ENCODE peak calls at places on chromosomes 6 and 20, in five cellular contexts. M is breast epithelium, Y is A549, G is ovary, L is gastrocnemius medialis. C is an unnamed sample.

GRCh38 chr6:17584241-17584803 is 15.8 kb upstream of the FAM8A1 start:
- DNase-seq in M (no peak), Y (peak; percentile 68), G (no peak), L (no peak), C (no peak)

GRCh38 chr20:63696311-63696627 is 183 bp upstream of the TNFRSF6B start:
- DNase-seq in L (no peak), Y (no peak), M (no peak), G (no peak), C (no peak)

GRCh38 chr6:14207493-14207892 is 89.9 kb downstream of the CD83 start:
- DNase-seq in M (no peak), L (no peak), Y (peak; percentile 46), G (no peak), C (no peak)

GRCh38 chr6:15398657-15399287 is 152.9 kb downstream of the JARID2 start:
- DNase-seq in G (no peak), L (no peak), Y (no peak), M (no peak), C (no peak)

GRCh38 chr6:45436544-45437440 is 59.1 kb upstream of the SUPT3H start:
- DNase-seq in G (no peak), L (no peak), Y (no peak), M (no peak), C (no peak)

GRCh38 chr6:96853083-96853482 is 15.8 kb upstream of the GPR63 start:
- DNase-seq in L (no peak), M (no peak), G (no peak), Y (no peak), C (no peak)

GRCh38 chr20:44780226-44780625 is 30.1 kb downstream of the RIMS4 start:
- DNase-seq in G (peak; percentile 69), M (no peak), L (no peak), Y (peak; percentile 44), C (no peak)

GRCh38 chr20:49303211-49303610 is 25.4 kb upstream of the ZNFX1 start:
- DNase-seq in L (no peak), Y (no peak), M (no peak), G (no peak), C (no peak)

GRCh38 chr6:53492860-53493634 is 51.9 kb downstream of the GCLC start:
- DNase-seq in M (no peak), L (peak; percentile 24), Y (peak; percentile 74), G (no peak), C (no peak)

GRCh38 chr6:27617700-27618689 is 145.1 kb upstream of the ZNF184 start:
- DNase-seq in Y (peak; percentile 78), M (no peak), L (no peak), G (no peak), C (no peak)

GRCh38 chr6:15101130-15101529 is 144.7 kb upstream of the JARID2 start:
- DNase-seq in L (no peak), M (no peak), G (no peak), Y (no peak), C (no peak)

GRCh38 chr6:159184559-159184958 is 15.4 kb downstream of the FNDC1 start:
- DNase-seq in G (no peak), M (no peak), L (no peak), Y (no peak), C (no peak)

GRCh38 chr6:2793491-2794151 is 28.4 kb downstream of the WRNIP1 start:
- DNase-seq in G (no peak), Y (no peak), M (no peak), L (peak; percentile 77), C (peak; percentile 41)

GRCh38 chr6:124480021-124480430 is 482.2 kb upstream of the RNF217 start:
- DNase-seq in L (no peak), Y (no peak), G (no peak), M (no peak), C (no peak)

GRCh38 chr6:39114395-39114706 is 635 bp downstream of the SAYSD1 start:
- DNase-seq in L (no peak), M (no peak), Y (no peak), G (no peak), C (no peak)

GRCh38 chr6:110341671-110342304 is 16.4 kb downstream of the METTL24 start:
- DNase-seq in Y (peak; percentile 28), M (no peak), L (no peak), G (no peak), C (no peak)

GRCh38 chr6:139126255-139126654 is 8.6 kb upstream of the HECA start:
- DNase-seq in L (peak; percentile 25), G (no peak), M (no peak), Y (no peak), C (no peak)

GRCh38 chr6:159012201-159012600 is 12.2 kb upstream of the RSPH3 start:
- DNase-seq in M (no peak), G (no peak), L (no peak), Y (no peak), C (no peak)

GRCh38 chr20:14838663-14839650 is 501.5 kb upstream of the FLRT3 start:
- DNase-seq in G (no peak), Y (no peak), M (no peak), L (no peak), C (no peak)

GRCh38 chr6:143236151-143236788 is 175.6 kb downstream of the AIG1 start:
- DNase-seq in M (no peak), Y (peak; percentile 1), L (peak; percentile 78), G (no peak), C (no peak)

GRCh38 chr6:106857771-106858652 is 116.5 kb downstream of the CD24 start:
- DNase-seq in M (no peak), G (no peak), Y (no peak), L (no peak), C (no peak)

GRCh38 chr6:167493310-167493709 is 168.4 kb downstream of the TTLL2 start:
- DNase-seq in L (no peak), M (no peak), Y (no peak), G (no peak), C (no peak)

GRCh38 chr6:111559193-111560097 is 46.2 kb downstream of the TRAF3IP2 start:
- DNase-seq in G (no peak), L (peak; percentile 46), M (no peak), Y (no peak), C (no peak)

GRCh38 chr6:166474721-166475565 is 92.2 kb upstream of the MPC1 start:
- DNase-seq in G (peak; percentile 23), L (no peak), Y (no peak), M (no peak), C (no peak)

GRCh38 chr6:95577317-95578105 is at the start of gene MANEA:
- DNase-seq in Y (peak; percentile 79), L (peak; percentile 78), M (peak; percentile 61), G (peak; percentile 91), C (peak; percentile 77)

GRCh38 chr6:95574811-95575210 is 2.5 kb upstream of the MANEA start:
- DNase-seq in Y (no peak), M (no peak), G (no peak), L (no peak), C (no peak)

GRCh38 chr6:95576218-95576617 is 1.1 kb upstream of the MANEA start:
- DNase-seq in L (no peak), G (no peak), Y (no peak), M (no peak), C (no peak)

GRCh38 chr6:95578106-95578410 is 723 bp downstream of the MANEA start:
- DNase-seq in M (no peak), G (no peak), Y (no peak), L (no peak), C (no peak)

DNA sequence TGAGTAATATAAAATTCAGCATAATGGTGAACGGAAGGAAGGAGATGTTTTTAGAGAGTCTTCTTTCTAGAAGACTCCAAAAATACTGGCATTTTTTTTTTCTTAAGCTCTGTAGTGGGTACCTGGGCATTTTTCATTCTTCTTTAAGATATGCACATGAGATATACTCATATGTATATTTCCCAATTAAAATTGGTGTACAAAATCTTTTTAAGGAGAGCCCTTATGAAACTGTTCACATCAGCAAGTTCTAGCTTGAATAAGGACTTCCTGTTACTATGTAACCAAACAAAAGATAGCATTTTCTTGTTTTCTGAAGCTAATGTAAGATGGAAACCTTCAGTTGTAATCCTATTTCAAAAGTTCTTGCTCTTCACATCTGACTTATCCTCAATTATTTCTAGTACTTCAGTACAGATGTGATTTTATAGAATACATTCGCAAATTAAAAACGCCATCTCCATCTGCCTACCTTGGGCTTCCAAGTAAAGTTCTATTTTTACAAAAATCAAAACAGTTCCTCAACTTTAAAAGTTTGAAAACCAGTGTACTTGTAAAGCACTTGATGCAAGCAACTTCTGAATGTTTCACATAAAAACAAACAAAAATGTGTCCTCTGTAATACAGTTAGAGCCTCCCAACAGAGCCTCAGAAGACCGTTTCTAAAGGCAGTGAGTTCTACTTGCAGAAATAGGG is 566 bp upstream of the MANEA start:
- DNase-seq in M (no peak), G (no peak), L (no peak), Y (no peak), C (no peak)
- TF ChIP-seq POLR2A in M (no peak), G (no peak), L (no peak), Y (no peak), C (no peak)

GRCh38 chr6:37175332-37176267 is 5.6 kb downstream of the PIM1 start:
- DNase-seq in Y (no peak), M (no peak), L (no peak), G (peak; percentile 37), C (no peak)
- TF ChIP-seq POLR2A in Y (no peak), M (no peak), L (no peak), G (no peak), C (no peak)

GRCh38 chr20:18362916-18363315 is 74.6 kb downstream of the ZNF133 start:
- DNase-seq in Y (no peak), M (no peak), G (no peak), L (no peak), C (no peak)
- TF ChIP-seq POLR2A in Y (no peak), M (no peak), G (no peak), L (no peak), C (no peak)

GRCh38 chr6:169212436-169212835 is 41.2 kb downstream of the THBS2 start:
- DNase-seq in Y (no peak), G (no peak), L (no peak), M (no peak), C (no peak)

GRCh38 chr6:169211881-169212280 is 41.8 kb downstream of the THBS2 start:
- DNase-seq in G (no peak), Y (no peak), M (no peak), L (no peak), C (no peak)

GRCh38 chr6:169215201-169215661 is 38.4 kb downstream of the THBS2 start:
- DNase-seq in L (no peak), M (no peak), G (peak; percentile 53), Y (no peak), C (no peak)

GRCh38 chr6:169213814-169214520 is 39.7 kb downstream of the THBS2 start:
- DNase-seq in M (no peak), G (peak; percentile 60), L (no peak), Y (no peak), C (no peak)

DNA sequence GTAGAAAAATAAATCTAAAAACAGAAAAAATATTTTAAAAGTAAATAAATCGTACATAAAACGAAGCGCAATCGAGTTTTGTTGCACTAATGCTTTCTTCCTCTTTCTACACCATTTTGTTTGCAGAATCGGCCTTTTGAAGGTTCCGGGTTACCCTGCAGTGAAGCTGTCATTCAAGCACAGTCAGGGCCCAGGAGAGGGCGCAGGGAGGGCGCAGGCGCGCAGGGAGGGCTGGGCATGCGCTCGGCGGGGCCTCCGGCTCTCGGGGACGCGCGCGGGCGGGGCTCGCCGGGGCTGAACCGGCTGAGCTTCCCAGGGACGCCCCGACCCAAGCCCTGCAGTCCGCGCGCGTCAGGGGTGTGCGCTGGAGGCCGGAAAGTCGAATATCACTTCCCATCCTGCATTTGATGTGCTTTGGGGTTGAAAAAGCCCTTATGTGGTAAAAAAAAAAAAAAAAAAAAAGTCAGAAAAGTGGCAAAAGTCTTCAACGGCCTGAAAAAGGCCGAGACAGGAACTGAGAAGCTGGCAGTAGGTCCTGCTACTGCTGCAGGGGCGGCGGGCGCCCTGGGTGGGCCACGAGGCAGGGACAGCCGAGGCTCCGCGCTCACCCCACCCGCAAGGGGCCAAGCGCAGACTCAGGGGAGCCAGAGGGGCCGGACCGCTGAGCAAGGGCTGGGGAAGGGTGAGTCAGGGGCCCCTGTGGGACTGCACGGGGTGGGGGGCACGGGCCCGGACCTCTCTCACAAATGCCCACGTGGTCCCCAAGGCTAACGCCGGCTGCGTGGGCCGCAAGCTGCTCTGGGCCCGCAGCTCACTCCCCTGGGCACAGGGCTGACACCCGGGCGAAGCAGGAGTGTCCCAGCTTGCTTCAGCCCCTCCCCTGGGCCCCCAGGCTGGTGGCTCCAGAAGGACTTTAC is 40.5 kb downstream of the THBS2 start:
- DNase-seq in Y (peak; percentile 87), L (peak; percentile 82), G (peak; percentile 94), M (peak; percentile 85), C (peak; percentile 92)
- TF ChIP-seq POLR2A in Y (peak; percentile 51), L (peak; percentile 18), G (peak; percentile 27), M (no peak), C (no peak)